ENCODE peak calls at places on chromosomes 1 and 21, in four cellular contexts. I is tibial artery; Y is Kasumi-1; Q is activated naive CD8-positive, alpha-beta T cell treated with anti-CD3 and anti-CD28 coated beads, Interleukin-2, amount 50 U/mL, for 24 hours. A is an unnamed sample.

GRCh38 chr1:8226747-8227146 is 91.2 kb upstream of the SLC45A1 start:
- DNase-seq in I (no peak), Y (no peak), Q (no peak), A (peak; percentile 61)

GRCh38 chr1:233295775-233296322 is 324 bp upstream of the PCNX2 start:
- DNase-seq in I (no peak), Y (peak; percentile 25), Q (no peak), A (no peak)

GRCh38 chr1:156284112-156284511 is at the start of gene TMEM79:
- DNase-seq in I (no peak), Y (no peak), Q (no peak), A (no peak)

GRCh38 chr1:115727706-115728249 is 40.7 kb downstream of the CASQ2 start:
- DNase-seq in I (peak; percentile 85), Y (peak; percentile 24), Q (no peak), A (peak; percentile 51)

GRCh38 chr1:99397029-99397428 is 132.7 kb downstream of the PLPPR4 start:
- DNase-seq in I (no peak), Y (no peak), Q (no peak), A (no peak)

GRCh38 chr1:35838693-35839245 is 31.0 kb downstream of the AGO4 start:
- DNase-seq in I (no peak), Y (peak; percentile 5), Q (no peak), A (no peak)

GRCh38 chr1:217275617-217276398 is 355.1 kb downstream of the GPATCH2 start:
- DNase-seq in I (no peak), Y (no peak), Q (no peak), A (no peak)

GRCh38 chr1:178612261-178612660 is 99.4 kb downstream of the TEX35 start:
- DNase-seq in I (no peak), Y (no peak), Q (no peak), A (no peak)

GRCh38 chr1:202860744-202861419 is 28.1 kb downstream of the RABIF start:
- DNase-seq in I (peak; percentile 29), Y (peak; percentile 38), Q (peak; percentile 43), A (peak; percentile 94)

GRCh38 chr21:31335957-31336738 is 7.9 kb downstream of the TIAM1 start:
- DNase-seq in I (no peak), Y (no peak), Q (peak; percentile 34), A (no peak)

GRCh38 chr1:153880962-153881361 is 41.8 kb downstream of the GATAD2B start:
- DNase-seq in I (peak; percentile 82), Y (no peak), Q (peak; percentile 41), A (no peak)

GRCh38 chr1:167837334-167837733 is 76.6 kb downstream of the ADCY10 start:
- DNase-seq in I (no peak), Y (no peak), Q (no peak), A (no peak)

GRCh38 chr1:235617808-235618207 is 31.8 kb downstream of the GNG4 start:
- DNase-seq in I (no peak), Y (no peak), Q (no peak), A (no peak)

GRCh38 chr1:13513885-13514546 is at the start of gene LRRC38:
- DNase-seq in I (no peak), Y (no peak), Q (peak; percentile 11), A (peak; percentile 83)

GRCh38 chr21:43645414-43645891 is 13.8 kb downstream of the HSF2BP start:
- DNase-seq in I (peak; percentile 72), Y (peak; percentile 93), Q (peak; percentile 21), A (peak; percentile 77)

A was measured in endodermal cell.